ENCODE peak calls at places on chromosomes 2 and 18, in nine cellular contexts. K is transverse colon, I is A549, V is SK-N-SH, B is suprapubic skin, H is stomach, R is ovary, X is H1, G is HepG2. F is an unnamed sample.

GRCh38 chr2:54348672-54349071 is 92.6 kb upstream of the TSPYL6 start:
- DNase-seq in K (no peak), I (no peak), V (no peak), B (no peak), H (no peak), R (no peak), X (no peak), G (peak), F (no peak)

GRCh38 chr2:237154894-237155851 is 69.5 kb downstream of the COPS8 start:
- DNase-seq in K (no peak), I (no peak), V (peak), B (no peak), H (no peak), R (no peak), X (no peak), G (no peak), F (no peak)

GRCh38 chr2:222504191-222504590 is 79.8 kb downstream of the SGPP2 start:
- DNase-seq in K (no peak), I (no peak), V (no peak), B (no peak), H (no peak), R (no peak), X (no peak), G (no peak), F (no peak)

GRCh38 chr2:96153991-96154431 is 8.8 kb upstream of the DUSP2 start:
- DNase-seq in K (no peak), I (no peak), V (peak), B (peak), H (no peak), R (no peak), X (no peak), G (peak), F (no peak)

GRCh38 chr2:162475661-162476060 is 131.7 kb downstream of the GCA start:
- DNase-seq in K (no peak), I (no peak), V (no peak), B (no peak), H (no peak), R (no peak), X (no peak), G (no peak), F (no peak)

GRCh38 chr2:86800856-86801567 is 10.3 kb upstream of the CD8A start:
- DNase-seq in K (no peak), I (no peak), V (no peak), B (no peak), H (no peak), R (no peak), X (no peak), G (no peak), F (no peak)

GRCh38 chr18:37483221-37483971 is 82.2 kb downstream of the CELF4 start:
- DNase-seq in K (no peak), I (peak), V (no peak), B (no peak), H (no peak), R (no peak), X (no peak), G (no peak), F (no peak)

GRCh38 chr18:24195296-24196053 is 56.6 kb downstream of the CABYR start:
- DNase-seq in K (no peak), I (no peak), V (no peak), B (no peak), H (no peak), R (no peak), X (no peak), G (peak), F (no peak)

GRCh38 chr18:31877900-31878299 is 65.0 kb downstream of the TRAPPC8 start:
- DNase-seq in K (no peak), I (no peak), V (no peak), B (no peak), H (no peak), R (no peak), X (no peak), G (no peak), F (no peak)
- TF ChIP-seq EP300 in K (no peak), I (no peak), V (no peak), B (no peak), H (no peak), R (no peak), X (no peak), G (no peak), F (no peak)

DNA sequence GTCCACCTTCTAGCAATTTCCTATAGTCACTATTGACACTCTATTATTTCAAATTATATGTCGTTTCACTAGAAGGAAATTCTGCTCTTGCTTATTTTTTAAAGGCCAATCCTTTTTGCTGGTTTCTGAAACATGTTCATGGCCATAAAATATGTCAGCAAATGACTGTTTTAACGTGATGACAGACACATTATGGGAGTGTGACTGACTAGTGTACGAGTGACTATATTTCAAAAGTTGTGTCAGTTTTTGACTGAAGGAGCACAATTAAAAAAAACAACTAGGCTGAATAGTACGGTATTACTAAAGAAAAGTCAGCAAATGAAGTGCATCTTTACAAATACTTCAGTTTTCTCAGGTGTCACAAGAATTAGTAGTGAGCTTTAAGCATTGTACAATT is 196.0 kb downstream of the NR4A2 start:
- DNase-seq in K (no peak), I (no peak), V (no peak), B (no peak), H (no peak), R (no peak), X (no peak), G (no peak), F (no peak)
- H3K27ac ChIP-seq in K (no peak), I (no peak), V (no peak), B (no peak), H (no peak), R (no peak), X (no peak), G (no peak), F (no peak)

DNA sequence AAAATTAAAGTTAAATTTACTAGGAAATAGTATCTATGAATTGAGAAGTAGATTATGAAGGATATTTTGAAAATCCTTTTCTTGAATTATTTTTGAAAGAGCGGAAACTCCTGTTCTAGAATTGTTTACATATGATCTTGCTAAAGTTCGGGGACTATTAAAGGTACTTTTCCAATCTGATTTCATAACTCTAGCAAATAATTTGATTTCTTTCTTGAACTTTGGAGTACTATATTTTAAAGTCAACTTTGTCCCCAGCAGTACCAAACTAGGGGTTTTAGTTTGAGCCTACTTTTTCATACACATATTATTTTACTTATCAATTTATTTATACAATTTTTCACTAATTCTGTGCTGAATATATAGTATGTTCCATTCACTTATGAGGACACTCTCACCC is 364.7 kb downstream of the FSIP2 start:
- DNase-seq in K (no peak), I (no peak), V (no peak), B (no peak), H (no peak), R (no peak), X (no peak), G (no peak), F (no peak)
- TF ChIP-seq EP300 in K (no peak), I (no peak), V (no peak), B (no peak), H (no peak), R (no peak), X (no peak), G (no peak), F (no peak)

DNA sequence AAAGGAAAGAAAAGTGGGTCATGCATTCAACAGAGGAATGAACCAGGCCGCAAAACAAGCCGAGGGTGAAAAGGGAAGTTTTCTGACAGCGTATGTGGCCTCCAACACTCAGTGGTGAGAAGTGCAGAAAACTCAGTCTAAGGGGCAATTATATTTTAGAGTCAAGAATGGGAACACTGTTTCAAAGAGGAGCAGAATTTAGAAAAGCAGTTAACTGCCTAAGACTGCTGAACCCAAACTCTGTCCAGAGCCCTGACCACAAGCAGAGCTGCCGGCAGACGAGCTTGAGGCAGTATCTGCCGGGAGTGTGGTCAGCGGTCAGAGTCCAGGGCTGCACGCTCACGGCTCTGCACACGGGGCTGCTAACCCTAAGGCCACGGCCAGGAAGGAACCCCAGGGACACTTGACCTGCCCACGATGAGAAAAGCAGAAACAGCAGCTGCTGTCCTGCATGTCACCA is 347.0 kb upstream of the ID2 start:
- DNase-seq in K (no peak), I (no peak), V (no peak), B (no peak), H (no peak), R (no peak), X (no peak), G (no peak), F (no peak)
- H3K27ac ChIP-seq in K (no peak), I (no peak), V (no peak), B (no peak), H (no peak), R (no peak), X (no peak), G (no peak), F (no peak)